ENCODE peak calls at places on chromosomes 5 and 9, in eight cellular contexts. One of them, this sample, is unnamed.
A peak's percentile ranks its signal among the peaks of the same experiment; 100 is the strongest.

GRCh38 chr9:123954921-123955320 is 25.0 kb upstream of the DENND1A start:
- DNase-seq in NCI-H510A treated with DMSO at 0.1 percent for 48 hours: no peak
- DNase-seq in C1 segment of cervical spinal cord: no peak
- DNase-seq in right atrium auricular region: no peak
- DNase-seq in SJSA1: no peak
- DNase-seq in K562: no peak
- DNase-seq in activated naive CD8-positive, alpha-beta T cell treated with anti-CD3 and anti-CD28 coated beads for 36 hours: no peak
- DNase-seq in hypothalamus: no peak
- DNase-seq in this sample: no peak

GRCh38 chr9:9352877-9353481 is 1259.8 kb downstream of the PTPRD start:
- DNase-seq in K562: peak; percentile 1
- DNase-seq in C1 segment of cervical spinal cord: no peak
- DNase-seq in NCI-H510A treated with DMSO at 0.1 percent for 48 hours: peak; percentile 17
- DNase-seq in right atrium auricular region: no peak
- DNase-seq in hypothalamus: no peak
- DNase-seq in SJSA1: no peak
- DNase-seq in activated naive CD8-positive, alpha-beta T cell treated with anti-CD3 and anti-CD28 coated beads for 36 hours: no peak
- DNase-seq in this sample: peak; percentile 2

GRCh38 chr5:138653502-138653901 is 78.3 kb upstream of the HSPA9 start:
- DNase-seq in activated naive CD8-positive, alpha-beta T cell treated with anti-CD3 and anti-CD28 coated beads for 36 hours: no peak
- DNase-seq in SJSA1: no peak
- DNase-seq in right atrium auricular region: no peak
- DNase-seq in K562: no peak
- DNase-seq in NCI-H510A treated with DMSO at 0.1 percent for 48 hours: no peak
- DNase-seq in C1 segment of cervical spinal cord: no peak
- DNase-seq in hypothalamus: no peak
- DNase-seq in this sample: no peak

GRCh38 chr5:147979761-147980160 is 73.4 kb upstream of the C5orf46 start:
- DNase-seq in SJSA1: no peak
- DNase-seq in K562: no peak
- DNase-seq in right atrium auricular region: no peak
- DNase-seq in activated naive CD8-positive, alpha-beta T cell treated with anti-CD3 and anti-CD28 coated beads for 36 hours: no peak
- DNase-seq in hypothalamus: no peak
- DNase-seq in C1 segment of cervical spinal cord: no peak
- DNase-seq in NCI-H510A treated with DMSO at 0.1 percent for 48 hours: no peak
- DNase-seq in this sample: no peak

GRCh38 chr9:137168575-137168906 is 1.3 kb downstream of the LRRC26 start:
- DNase-seq in SJSA1: no peak
- DNase-seq in C1 segment of cervical spinal cord: no peak
- DNase-seq in NCI-H510A treated with DMSO at 0.1 percent for 48 hours: no peak
- DNase-seq in K562: peak; percentile 35
- DNase-seq in activated naive CD8-positive, alpha-beta T cell treated with anti-CD3 and anti-CD28 coated beads for 36 hours: no peak
- DNase-seq in hypothalamus: no peak
- DNase-seq in right atrium auricular region: no peak
- DNase-seq in this sample: peak; percentile 44

GRCh38 chr9:33813712-33814641 is 3.0 kb upstream of the UBE2R2 start:
- DNase-seq in right atrium auricular region: no peak
- DNase-seq in SJSA1: peak; percentile 56
- DNase-seq in K562: peak; percentile 29
- DNase-seq in hypothalamus: no peak
- DNase-seq in C1 segment of cervical spinal cord: no peak
- DNase-seq in NCI-H510A treated with DMSO at 0.1 percent for 48 hours: no peak
- DNase-seq in activated naive CD8-positive, alpha-beta T cell treated with anti-CD3 and anti-CD28 coated beads for 36 hours: no peak
- DNase-seq in this sample: peak; percentile 22

GRCh38 chr9:86202338-86202882 is 57.0 kb downstream of the C9orf153 start:
- DNase-seq in activated naive CD8-positive, alpha-beta T cell treated with anti-CD3 and anti-CD28 coated beads for 36 hours: peak; percentile 5
- DNase-seq in K562: peak; percentile 40
- DNase-seq in NCI-H510A treated with DMSO at 0.1 percent for 48 hours: peak; percentile 57
- DNase-seq in C1 segment of cervical spinal cord: no peak
- DNase-seq in right atrium auricular region: no peak
- DNase-seq in hypothalamus: no peak
- DNase-seq in SJSA1: no peak
- DNase-seq in this sample: peak; percentile 15

GRCh38 chr5:110785356-110785755 is 46.5 kb downstream of the SLC25A46 start:
- DNase-seq in hypothalamus: no peak
- DNase-seq in right atrium auricular region: no peak
- DNase-seq in NCI-H510A treated with DMSO at 0.1 percent for 48 hours: no peak
- DNase-seq in activated naive CD8-positive, alpha-beta T cell treated with anti-CD3 and anti-CD28 coated beads for 36 hours: no peak
- DNase-seq in K562: no peak
- DNase-seq in C1 segment of cervical spinal cord: no peak
- DNase-seq in SJSA1: no peak
- DNase-seq in this sample: no peak

GRCh38 chr9:118522093-118523028 is 818.2 kb downstream of the TLR4 start:
- DNase-seq in right atrium auricular region: no peak
- DNase-seq in NCI-H510A treated with DMSO at 0.1 percent for 48 hours: peak; percentile 17
- DNase-seq in K562: peak; percentile 11
- DNase-seq in activated naive CD8-positive, alpha-beta T cell treated with anti-CD3 and anti-CD28 coated beads for 36 hours: peak; percentile 7
- DNase-seq in hypothalamus: no peak
- DNase-seq in SJSA1: peak; percentile 46
- DNase-seq in C1 segment of cervical spinal cord: peak; percentile 1
- DNase-seq in this sample: peak; percentile 14

GRCh38 chr5:132238169-132238744 is 10.6 kb upstream of the P4HA2 start:
- DNase-seq in right atrium auricular region: peak; percentile 84
- DNase-seq in C1 segment of cervical spinal cord: no peak
- DNase-seq in hypothalamus: no peak
- DNase-seq in SJSA1: peak; percentile 87
- DNase-seq in NCI-H510A treated with DMSO at 0.1 percent for 48 hours: peak; percentile 31
- DNase-seq in K562: peak; percentile 86
- DNase-seq in activated naive CD8-positive, alpha-beta T cell treated with anti-CD3 and anti-CD28 coated beads for 36 hours: peak; percentile 77
- DNase-seq in this sample: peak; percentile 40

GRCh38 chr5:68661237-68661636 is 432.6 kb upstream of the SLC30A5 start:
- DNase-seq in K562: peak; percentile 36
- DNase-seq in NCI-H510A treated with DMSO at 0.1 percent for 48 hours: no peak
- DNase-seq in C1 segment of cervical spinal cord: no peak
- DNase-seq in activated naive CD8-positive, alpha-beta T cell treated with anti-CD3 and anti-CD28 coated beads for 36 hours: no peak
- DNase-seq in right atrium auricular region: no peak
- DNase-seq in SJSA1: no peak
- DNase-seq in hypothalamus: no peak
- DNase-seq in this sample: no peak

GRCh38 chr9:131260751-131261452 is 15.4 kb downstream of the FAM78A start:
- DNase-seq in hypothalamus: no peak
- DNase-seq in SJSA1: no peak
- DNase-seq in K562: peak; percentile 9
- DNase-seq in right atrium auricular region: no peak
- DNase-seq in NCI-H510A treated with DMSO at 0.1 percent for 48 hours: no peak
- DNase-seq in C1 segment of cervical spinal cord: no peak
- DNase-seq in activated naive CD8-positive, alpha-beta T cell treated with anti-CD3 and anti-CD28 coated beads for 36 hours: no peak
- DNase-seq in this sample: no peak

GRCh38 chr5:169065400-169065799 is 235.5 kb downstream of the SLIT3 start:
- DNase-seq in hypothalamus: no peak
- DNase-seq in NCI-H510A treated with DMSO at 0.1 percent for 48 hours: no peak
- DNase-seq in SJSA1: no peak
- DNase-seq in C1 segment of cervical spinal cord: no peak
- DNase-seq in activated naive CD8-positive, alpha-beta T cell treated with anti-CD3 and anti-CD28 coated beads for 36 hours: no peak
- DNase-seq in K562: no peak
- DNase-seq in right atrium auricular region: no peak
- DNase-seq in this sample: no peak

GRCh38 chr5:161966544-161966943 is 101.0 kb upstream of the GABRG2 start:
- DNase-seq in hypothalamus: no peak
- DNase-seq in activated naive CD8-positive, alpha-beta T cell treated with anti-CD3 and anti-CD28 coated beads for 36 hours: no peak
- DNase-seq in NCI-H510A treated with DMSO at 0.1 percent for 48 hours: no peak
- DNase-seq in SJSA1: no peak
- DNase-seq in K562: no peak
- DNase-seq in C1 segment of cervical spinal cord: no peak
- DNase-seq in right atrium auricular region: no peak
- DNase-seq in this sample: no peak

GRCh38 chr5:78649816-78650561 is 1.4 kb upstream of the LHFPL2 start:
- DNase-seq in activated naive CD8-positive, alpha-beta T cell treated with anti-CD3 and anti-CD28 coated beads for 36 hours: no peak
- DNase-seq in C1 segment of cervical spinal cord: no peak
- DNase-seq in NCI-H510A treated with DMSO at 0.1 percent for 48 hours: no peak
- DNase-seq in hypothalamus: no peak
- DNase-seq in right atrium auricular region: no peak
- DNase-seq in SJSA1: no peak
- DNase-seq in K562: no peak
- DNase-seq in this sample: no peak

GRCh38 chr9:91162311-91162710 is 199.4 kb downstream of the AUH start:
- DNase-seq in hypothalamus: no peak
- DNase-seq in activated naive CD8-positive, alpha-beta T cell treated with anti-CD3 and anti-CD28 coated beads for 36 hours: no peak
- DNase-seq in right atrium auricular region: peak; percentile 54
- DNase-seq in SJSA1: no peak
- DNase-seq in C1 segment of cervical spinal cord: no peak
- DNase-seq in NCI-H510A treated with DMSO at 0.1 percent for 48 hours: no peak
- DNase-seq in K562: peak; percentile 33
- DNase-seq in this sample: no peak

GRCh38 chr5:80620206-80620605 is 34.2 kb upstream of the MSH3 start:
- DNase-seq in NCI-H510A treated with DMSO at 0.1 percent for 48 hours: no peak
- DNase-seq in hypothalamus: no peak
- DNase-seq in SJSA1: no peak
- DNase-seq in K562: no peak
- DNase-seq in activated naive CD8-positive, alpha-beta T cell treated with anti-CD3 and anti-CD28 coated beads for 36 hours: no peak
- DNase-seq in right atrium auricular region: no peak
- DNase-seq in C1 segment of cervical spinal cord: no peak
- DNase-seq in this sample: no peak

GRCh38 chr9:130681769-130682489 is 11.7 kb upstream of the EXOSC2 start:
- DNase-seq in right atrium auricular region: no peak
- DNase-seq in activated naive CD8-positive, alpha-beta T cell treated with anti-CD3 and anti-CD28 coated beads for 36 hours: no peak
- DNase-seq in NCI-H510A treated with DMSO at 0.1 percent for 48 hours: no peak
- DNase-seq in hypothalamus: no peak
- DNase-seq in SJSA1: no peak
- DNase-seq in C1 segment of cervical spinal cord: no peak
- DNase-seq in K562: peak; percentile 43
- DNase-seq in this sample: no peak

GRCh38 chr5:1246711-1247431 is 21.7 kb downstream of the SLC6A18 start:
- DNase-seq in right atrium auricular region: no peak
- DNase-seq in activated naive CD8-positive, alpha-beta T cell treated with anti-CD3 and anti-CD28 coated beads for 36 hours: peak; percentile 18
- DNase-seq in K562: peak; percentile 65
- DNase-seq in C1 segment of cervical spinal cord: no peak
- DNase-seq in NCI-H510A treated with DMSO at 0.1 percent for 48 hours: no peak
- DNase-seq in hypothalamus: no peak
- DNase-seq in SJSA1: no peak
- DNase-seq in this sample: peak; percentile 11

GRCh38 chr9:33510264-33511183 is 13.5 kb upstream of the ANKRD18B start:
- DNase-seq in hypothalamus: peak; percentile 51
- DNase-seq in SJSA1: peak; percentile 65
- DNase-seq in NCI-H510A treated with DMSO at 0.1 percent for 48 hours: peak; percentile 28
- DNase-seq in K562: peak; percentile 69
- DNase-seq in activated naive CD8-positive, alpha-beta T cell treated with anti-CD3 and anti-CD28 coated beads for 36 hours: peak; percentile 39
- DNase-seq in C1 segment of cervical spinal cord: peak; percentile 52
- DNase-seq in right atrium auricular region: peak; percentile 67
- DNase-seq in this sample: peak; percentile 69

GRCh38 chr9:136977223-136978072 is at the start of gene PTGDS:
- DNase-seq in SJSA1: no peak
- DNase-seq in NCI-H510A treated with DMSO at 0.1 percent for 48 hours: no peak
- DNase-seq in hypothalamus: peak; percentile 95
- DNase-seq in C1 segment of cervical spinal cord: peak; percentile 85
- DNase-seq in activated naive CD8-positive, alpha-beta T cell treated with anti-CD3 and anti-CD28 coated beads for 36 hours: no peak
- DNase-seq in K562: no peak
- DNase-seq in right atrium auricular region: no peak
- DNase-seq in this sample: no peak

GRCh38 chr9:133332381-133332730 is 3.6 kb downstream of the SURF6 start:
- DNase-seq in right atrium auricular region: no peak
- DNase-seq in NCI-H510A treated with DMSO at 0.1 percent for 48 hours: no peak
- DNase-seq in SJSA1: no peak
- DNase-seq in activated naive CD8-positive, alpha-beta T cell treated with anti-CD3 and anti-CD28 coated beads for 36 hours: no peak
- DNase-seq in C1 segment of cervical spinal cord: no peak
- DNase-seq in K562: peak; percentile 0
- DNase-seq in hypothalamus: no peak
- DNase-seq in this sample: no peak

This sample was measured in NCI-H345.